ENCODE peak calls at places on chromosomes 4 and X, in six cellular contexts. One of them, this sample, is unnamed.

GRCh38 chr4:44194365-44194764 is 254.2 kb downstream of the KCTD8 start:
- DNase-seq in stimulated activated CD8-positive, alpha-beta memory T cell treated with anti-CD3 and anti-CD28 coated beads, Interleukin-15, amount 100 ng/mL, for 4 hours: no peak
- DNase-seq in effector CD4-positive, alpha-beta T cell: no peak
- DNase-seq in AG09309: no peak
- DNase-seq in myocyte: no peak
- DNase-seq in GM03348: no peak
- DNase-seq in this sample: no peak

GRCh38 chr4:140238353-140239041 is 84.5 kb upstream of the MAML3 start:
- DNase-seq in stimulated activated CD8-positive, alpha-beta memory T cell treated with anti-CD3 and anti-CD28 coated beads, Interleukin-15, amount 100 ng/mL, for 4 hours: no peak
- DNase-seq in effector CD4-positive, alpha-beta T cell: no peak
- DNase-seq in AG09309: no peak
- DNase-seq in myocyte: peak
- DNase-seq in GM03348: peak
- DNase-seq in this sample: peak

GRCh38 chrX:100649550-100650356 is 5.8 kb downstream of the SRPX2 start:
- DNase-seq in stimulated activated CD8-positive, alpha-beta memory T cell treated with anti-CD3 and anti-CD28 coated beads, Interleukin-15, amount 100 ng/mL, for 4 hours: no peak
- DNase-seq in effector CD4-positive, alpha-beta T cell: no peak
- DNase-seq in AG09309: peak
- DNase-seq in myocyte: peak
- DNase-seq in GM03348: peak
- DNase-seq in this sample: no peak

GRCh38 chr4:169945636-169946035 is 80.6 kb downstream of the MFAP3L start:
- DNase-seq in stimulated activated CD8-positive, alpha-beta memory T cell treated with anti-CD3 and anti-CD28 coated beads, Interleukin-15, amount 100 ng/mL, for 4 hours: no peak
- DNase-seq in effector CD4-positive, alpha-beta T cell: no peak
- DNase-seq in AG09309: no peak
- DNase-seq in myocyte: no peak
- DNase-seq in GM03348: no peak
- DNase-seq in this sample: no peak

GRCh38 chrX:100829730-100830129 is 9.5 kb downstream of the CSTF2 start:
- DNase-seq in stimulated activated CD8-positive, alpha-beta memory T cell treated with anti-CD3 and anti-CD28 coated beads, Interleukin-15, amount 100 ng/mL, for 4 hours: no peak
- DNase-seq in effector CD4-positive, alpha-beta T cell: no peak
- DNase-seq in AG09309: no peak
- DNase-seq in myocyte: no peak
- DNase-seq in GM03348: no peak
- DNase-seq in this sample: no peak

GRCh38 chr4:150010525-150011126 is 67.6 kb upstream of the DCLK2 start:
- DNase-seq in stimulated activated CD8-positive, alpha-beta memory T cell treated with anti-CD3 and anti-CD28 coated beads, Interleukin-15, amount 100 ng/mL, for 4 hours: no peak
- DNase-seq in effector CD4-positive, alpha-beta T cell: no peak
- DNase-seq in AG09309: no peak
- DNase-seq in myocyte: peak
- DNase-seq in GM03348: peak
- DNase-seq in this sample: no peak

GRCh38 chr4:38523524-38524448 is 140.2 kb upstream of the KLF3 start:
- DNase-seq in stimulated activated CD8-positive, alpha-beta memory T cell treated with anti-CD3 and anti-CD28 coated beads, Interleukin-15, amount 100 ng/mL, for 4 hours: no peak
- DNase-seq in effector CD4-positive, alpha-beta T cell: no peak
- DNase-seq in AG09309: no peak
- DNase-seq in myocyte: no peak
- DNase-seq in GM03348: no peak
- DNase-seq in this sample: no peak

GRCh38 chrX:10011261-10011931 is 44.2 kb downstream of the CLDN34 start:
- DNase-seq in stimulated activated CD8-positive, alpha-beta memory T cell treated with anti-CD3 and anti-CD28 coated beads, Interleukin-15, amount 100 ng/mL, for 4 hours: no peak
- DNase-seq in effector CD4-positive, alpha-beta T cell: no peak
- DNase-seq in AG09309: no peak
- DNase-seq in myocyte: no peak
- DNase-seq in GM03348: no peak
- DNase-seq in this sample: no peak

GRCh38 chrX:123081766-123082165 is 102.3 kb upstream of the GRIA3 start:
- DNase-seq in stimulated activated CD8-positive, alpha-beta memory T cell treated with anti-CD3 and anti-CD28 coated beads, Interleukin-15, amount 100 ng/mL, for 4 hours: no peak
- DNase-seq in effector CD4-positive, alpha-beta T cell: no peak
- DNase-seq in AG09309: no peak
- DNase-seq in myocyte: no peak
- DNase-seq in GM03348: peak
- DNase-seq in this sample: no peak

GRCh38 chrX:52277666-52278065 is 91.2 kb upstream of the XAGE2 start:
- DNase-seq in stimulated activated CD8-positive, alpha-beta memory T cell treated with anti-CD3 and anti-CD28 coated beads, Interleukin-15, amount 100 ng/mL, for 4 hours: no peak
- DNase-seq in effector CD4-positive, alpha-beta T cell: no peak
- DNase-seq in AG09309: no peak
- DNase-seq in myocyte: no peak
- DNase-seq in GM03348: no peak
- DNase-seq in this sample: no peak

GRCh38 chr4:6085028-6085942 is 67.1 kb upstream of the C4orf50 start:
- DNase-seq in stimulated activated CD8-positive, alpha-beta memory T cell treated with anti-CD3 and anti-CD28 coated beads, Interleukin-15, amount 100 ng/mL, for 4 hours: no peak
- DNase-seq in effector CD4-positive, alpha-beta T cell: no peak
- DNase-seq in AG09309: no peak
- DNase-seq in myocyte: no peak
- DNase-seq in GM03348: no peak
- DNase-seq in this sample: no peak

GRCh38 chr4:109205186-109205585 is 97.3 kb downstream of the COL25A1 start:
- DNase-seq in stimulated activated CD8-positive, alpha-beta memory T cell treated with anti-CD3 and anti-CD28 coated beads, Interleukin-15, amount 100 ng/mL, for 4 hours: no peak
- DNase-seq in effector CD4-positive, alpha-beta T cell: no peak
- DNase-seq in AG09309: no peak
- DNase-seq in myocyte: no peak
- DNase-seq in GM03348: no peak
- DNase-seq in this sample: no peak

GRCh38 chr4:184114431-184114830 is 103.2 kb downstream of the ENPP6 start:
- DNase-seq in stimulated activated CD8-positive, alpha-beta memory T cell treated with anti-CD3 and anti-CD28 coated beads, Interleukin-15, amount 100 ng/mL, for 4 hours: no peak
- DNase-seq in effector CD4-positive, alpha-beta T cell: no peak
- DNase-seq in AG09309: no peak
- DNase-seq in myocyte: no peak
- DNase-seq in GM03348: no peak
- DNase-seq in this sample: no peak

GRCh38 chrX:56745019-56745418 is 16.0 kb downstream of the NBDY start:
- DNase-seq in stimulated activated CD8-positive, alpha-beta memory T cell treated with anti-CD3 and anti-CD28 coated beads, Interleukin-15, amount 100 ng/mL, for 4 hours: no peak
- DNase-seq in effector CD4-positive, alpha-beta T cell: no peak
- DNase-seq in AG09309: peak
- DNase-seq in myocyte: peak
- DNase-seq in GM03348: peak
- DNase-seq in this sample: no peak

GRCh38 chr4:87579478-87579877 is 28.9 kb upstream of the DSPP start:
- DNase-seq in stimulated activated CD8-positive, alpha-beta memory T cell treated with anti-CD3 and anti-CD28 coated beads, Interleukin-15, amount 100 ng/mL, for 4 hours: no peak
- DNase-seq in effector CD4-positive, alpha-beta T cell: no peak
- DNase-seq in AG09309: no peak
- DNase-seq in myocyte: no peak
- DNase-seq in GM03348: no peak
- DNase-seq in this sample: no peak

GRCh38 chrX:34656842-34657780 is at the start of gene TMEM47:
- DNase-seq in stimulated activated CD8-positive, alpha-beta memory T cell treated with anti-CD3 and anti-CD28 coated beads, Interleukin-15, amount 100 ng/mL, for 4 hours: no peak
- DNase-seq in effector CD4-positive, alpha-beta T cell: no peak
- DNase-seq in AG09309: peak
- DNase-seq in myocyte: peak
- DNase-seq in GM03348: peak
- DNase-seq in this sample: no peak

GRCh38 chrX:97290199-97290598 is 406.5 kb downstream of the RPA4 start:
- DNase-seq in stimulated activated CD8-positive, alpha-beta memory T cell treated with anti-CD3 and anti-CD28 coated beads, Interleukin-15, amount 100 ng/mL, for 4 hours: no peak
- DNase-seq in effector CD4-positive, alpha-beta T cell: no peak
- DNase-seq in AG09309: no peak
- DNase-seq in myocyte: no peak
- DNase-seq in GM03348: peak
- DNase-seq in this sample: no peak

GRCh38 chr4:56048621-56049427 is 100.1 kb downstream of the CEP135 start:
- DNase-seq in stimulated activated CD8-positive, alpha-beta memory T cell treated with anti-CD3 and anti-CD28 coated beads, Interleukin-15, amount 100 ng/mL, for 4 hours: no peak
- DNase-seq in effector CD4-positive, alpha-beta T cell: no peak
- DNase-seq in AG09309: peak
- DNase-seq in myocyte: peak
- DNase-seq in GM03348: peak
- DNase-seq in this sample: no peak

GRCh38 chr4:184368731-184369130 is 105.6 kb downstream of the IRF2 start:
- DNase-seq in stimulated activated CD8-positive, alpha-beta memory T cell treated with anti-CD3 and anti-CD28 coated beads, Interleukin-15, amount 100 ng/mL, for 4 hours: no peak
- DNase-seq in effector CD4-positive, alpha-beta T cell: no peak
- DNase-seq in AG09309: no peak
- DNase-seq in myocyte: no peak
- DNase-seq in GM03348: no peak
- DNase-seq in this sample: no peak

GRCh38 chr4:122764808-122765189 is 32.3 kb downstream of the BBS12 start:
- DNase-seq in stimulated activated CD8-positive, alpha-beta memory T cell treated with anti-CD3 and anti-CD28 coated beads, Interleukin-15, amount 100 ng/mL, for 4 hours: no peak
- DNase-seq in effector CD4-positive, alpha-beta T cell: no peak
- DNase-seq in AG09309: peak
- DNase-seq in myocyte: peak
- DNase-seq in GM03348: peak
- DNase-seq in this sample: no peak

GRCh38 chrX:72002886-72003285 is 92.2 kb downstream of the NHSL2 start:
- DNase-seq in stimulated activated CD8-positive, alpha-beta memory T cell treated with anti-CD3 and anti-CD28 coated beads, Interleukin-15, amount 100 ng/mL, for 4 hours: no peak
- DNase-seq in effector CD4-positive, alpha-beta T cell: no peak
- DNase-seq in AG09309: no peak
- DNase-seq in myocyte: peak
- DNase-seq in GM03348: no peak
- DNase-seq in this sample: no peak

GRCh38 chr4:10461091-10461849 is 4.0 kb upstream of the ZNF518B start:
- DNase-seq in stimulated activated CD8-positive, alpha-beta memory T cell treated with anti-CD3 and anti-CD28 coated beads, Interleukin-15, amount 100 ng/mL, for 4 hours: peak
- DNase-seq in effector CD4-positive, alpha-beta T cell: peak
- DNase-seq in AG09309: no peak
- DNase-seq in myocyte: no peak
- DNase-seq in GM03348: peak
- DNase-seq in this sample: no peak

GRCh38 chr4:137470806-137471205 is 61.5 kb downstream of the PCDH18 start:
- DNase-seq in stimulated activated CD8-positive, alpha-beta memory T cell treated with anti-CD3 and anti-CD28 coated beads, Interleukin-15, amount 100 ng/mL, for 4 hours: no peak
- DNase-seq in effector CD4-positive, alpha-beta T cell: no peak
- DNase-seq in AG09309: no peak
- DNase-seq in myocyte: no peak
- DNase-seq in GM03348: no peak
- DNase-seq in this sample: no peak

GRCh38 chrX:41045960-41046567 is 39.2 kb upstream of the USP9X start:
- DNase-seq in stimulated activated CD8-positive, alpha-beta memory T cell treated with anti-CD3 and anti-CD28 coated beads, Interleukin-15, amount 100 ng/mL, for 4 hours: no peak
- DNase-seq in effector CD4-positive, alpha-beta T cell: no peak
- DNase-seq in AG09309: peak
- DNase-seq in myocyte: no peak
- DNase-seq in GM03348: peak
- DNase-seq in this sample: no peak

GRCh38 chr4:21507439-21507838 is 441.1 kb downstream of the KCNIP4 start:
- DNase-seq in stimulated activated CD8-positive, alpha-beta memory T cell treated with anti-CD3 and anti-CD28 coated beads, Interleukin-15, amount 100 ng/mL, for 4 hours: no peak
- DNase-seq in effector CD4-positive, alpha-beta T cell: no peak
- DNase-seq in AG09309: peak
- DNase-seq in myocyte: no peak
- DNase-seq in GM03348: peak
- DNase-seq in this sample: no peak

GRCh38 chr4:151671541-151672059 is 89.2 kb downstream of the GATB start:
- DNase-seq in stimulated activated CD8-positive, alpha-beta memory T cell treated with anti-CD3 and anti-CD28 coated beads, Interleukin-15, amount 100 ng/mL, for 4 hours: no peak
- DNase-seq in effector CD4-positive, alpha-beta T cell: no peak
- DNase-seq in AG09309: no peak
- DNase-seq in myocyte: no peak
- DNase-seq in GM03348: no peak
- DNase-seq in this sample: no peak